ENCODE peak calls at places on chromosome 19, in four cellular contexts. O is uterus, I is stomach, V is A549. S is an unnamed sample.

GRCh38 chr19:44735011-44735410 is 13.5 kb upstream of the BCL3 start:
- DNase-seq in V (peak; percentile 52), I (no peak), O (no peak), S (no peak)

GRCh38 chr19:45098521-45099464 is 5.8 kb downstream of the PPP1R37 start:
- DNase-seq in O (no peak), I (peak; percentile 79), V (no peak), S (no peak)

GRCh38 chr19:13120817-13121216 is 2.8 kb downstream of the NACC1 start:
- DNase-seq in V (no peak), I (no peak), O (no peak), S (no peak)

GRCh38 chr19:35959040-35959967 is 23.1 kb downstream of the LRFN3 start:
- DNase-seq in O (no peak), V (no peak), I (peak; percentile 60), S (no peak)

GRCh38 chr19:39139305-39140194 is 14.0 kb downstream of the PAK4 start:
- DNase-seq in V (no peak), O (no peak), I (no peak), S (peak; percentile 29)

GRCh38 chr19:18833141-18833476 is 1.4 kb downstream of the UPF1 start:
- DNase-seq in V (no peak), I (no peak), O (no peak), S (no peak)

GRCh38 chr19:34595683-34596082 is 81.3 kb downstream of the SCGB2B2 start:
- DNase-seq in O (no peak), I (no peak), V (no peak), S (no peak)

GRCh38 chr19:35935911-35936737 is at the start of gene LRFN3:
- DNase-seq in I (peak; percentile 81), O (peak; percentile 75), V (peak; percentile 88), S (no peak)

GRCh38 chr19:44745386-44745831 is 3.1 kb upstream of the BCL3 start:
- DNase-seq in O (peak; percentile 78), I (peak; percentile 57), V (peak; percentile 95), S (no peak)

DNA sequence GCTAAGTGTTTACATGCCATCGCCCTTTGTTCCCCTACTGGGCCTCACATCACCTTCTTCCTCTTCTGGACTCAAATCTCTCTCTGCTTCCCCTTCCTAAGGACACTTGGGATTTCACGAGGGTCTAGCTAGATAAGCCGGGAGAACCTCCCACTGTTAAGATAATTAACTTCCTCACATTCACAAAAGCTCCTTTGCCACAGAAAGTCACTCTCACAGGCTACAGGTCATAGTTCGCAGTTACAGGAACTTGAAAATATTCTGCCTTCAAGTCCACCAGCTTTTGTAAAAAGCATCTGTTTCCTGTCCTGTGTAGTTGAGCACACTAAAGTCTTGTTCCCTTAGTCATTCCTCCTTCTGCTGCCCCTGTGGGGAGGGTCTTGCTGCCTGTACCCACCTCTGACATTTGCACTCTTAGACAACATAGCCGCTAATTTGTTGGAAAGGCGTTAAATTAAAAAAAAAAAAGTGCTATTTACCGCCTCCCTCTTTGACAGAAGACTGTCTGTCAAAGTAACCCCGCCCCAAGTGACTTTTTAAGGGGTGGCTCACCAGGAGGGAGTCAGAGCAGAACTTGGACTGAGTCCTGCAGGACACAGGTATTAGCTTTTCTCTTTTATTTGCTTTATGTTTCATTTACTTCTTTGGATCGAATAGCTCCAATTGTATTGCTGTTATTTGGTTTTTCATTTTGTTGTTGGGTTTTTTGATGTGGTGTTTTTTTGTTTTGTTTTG is 26.8 kb upstream of the CEACAM21 start:
- DNase-seq in V (no peak), O (no peak), I (peak; percentile 43), S (no peak)
- TF ChIP-seq POLR2A in V (no peak), O (no peak), I (peak; percentile 18), S (no peak)

GRCh38 chr19:1619703-1620102 is 14.4 kb upstream of the UQCR11 start:
- DNase-seq in V (no peak), I (no peak), O (no peak), S (no peak)

GRCh38 chr19:1616875-1617274 is 11.6 kb upstream of the UQCR11 start:
- DNase-seq in O (no peak), V (no peak), I (no peak), S (no peak)

GRCh38 chr19:1616396-1616795 is 11.1 kb upstream of the UQCR11 start:
- DNase-seq in O (no peak), V (no peak), I (no peak), S (no peak)

GRCh38 chr19:1619094-1619439 is 13.8 kb upstream of the UQCR11 start:
- DNase-seq in V (no peak), I (no peak), O (no peak), S (no peak)

DNA sequence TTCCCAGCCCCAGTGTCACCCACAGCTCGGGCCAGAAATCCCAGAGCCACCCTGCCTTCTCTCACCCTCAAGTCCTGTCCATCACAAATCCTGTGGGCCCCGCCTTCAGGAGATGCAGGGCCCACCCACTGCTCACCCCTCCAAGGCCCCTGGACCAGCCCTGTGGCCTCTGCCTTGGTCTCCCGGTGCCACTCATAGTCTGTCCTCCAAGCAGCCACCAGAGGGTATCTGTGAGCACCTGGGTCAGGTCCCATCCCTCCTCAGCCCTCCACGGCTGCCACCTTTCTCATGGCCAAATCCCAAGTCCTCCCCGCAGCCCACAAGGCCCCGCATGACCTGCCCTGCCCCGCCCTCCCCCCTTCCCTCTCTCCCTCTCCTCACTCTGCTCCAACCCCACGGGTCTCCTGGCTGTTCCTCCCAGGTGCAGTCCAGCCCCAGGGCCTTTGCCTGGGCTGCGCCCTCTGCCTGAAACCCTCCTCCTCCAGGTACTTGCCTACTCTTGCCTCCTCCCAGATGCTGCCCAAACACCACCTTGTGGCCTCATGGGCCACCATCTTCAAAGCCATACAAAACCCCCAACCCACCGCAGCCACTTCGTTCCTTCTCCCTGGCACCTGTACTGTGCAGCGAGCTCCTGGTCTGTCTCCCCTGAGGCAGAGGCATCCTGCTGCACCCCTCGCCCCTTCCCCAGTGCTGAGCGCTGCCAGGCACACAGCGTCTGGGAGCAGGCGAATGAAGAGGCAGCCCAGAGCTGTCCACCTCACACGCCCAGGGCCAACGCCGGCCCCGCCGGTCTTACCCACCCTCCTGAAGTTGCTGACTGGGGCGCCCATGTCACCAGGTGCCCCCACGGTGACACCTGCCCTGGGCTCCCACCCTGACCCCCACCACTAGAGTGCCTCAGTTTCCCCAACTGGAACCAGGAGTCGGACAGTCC is 13.2 kb upstream of the UQCR11 start:
- DNase-seq in V (peak; percentile 62), I (peak; percentile 39), O (no peak), S (peak; percentile 44)
- TF ChIP-seq POLR2A in V (no peak), I (no peak), O (no peak), S (no peak)

DNA sequence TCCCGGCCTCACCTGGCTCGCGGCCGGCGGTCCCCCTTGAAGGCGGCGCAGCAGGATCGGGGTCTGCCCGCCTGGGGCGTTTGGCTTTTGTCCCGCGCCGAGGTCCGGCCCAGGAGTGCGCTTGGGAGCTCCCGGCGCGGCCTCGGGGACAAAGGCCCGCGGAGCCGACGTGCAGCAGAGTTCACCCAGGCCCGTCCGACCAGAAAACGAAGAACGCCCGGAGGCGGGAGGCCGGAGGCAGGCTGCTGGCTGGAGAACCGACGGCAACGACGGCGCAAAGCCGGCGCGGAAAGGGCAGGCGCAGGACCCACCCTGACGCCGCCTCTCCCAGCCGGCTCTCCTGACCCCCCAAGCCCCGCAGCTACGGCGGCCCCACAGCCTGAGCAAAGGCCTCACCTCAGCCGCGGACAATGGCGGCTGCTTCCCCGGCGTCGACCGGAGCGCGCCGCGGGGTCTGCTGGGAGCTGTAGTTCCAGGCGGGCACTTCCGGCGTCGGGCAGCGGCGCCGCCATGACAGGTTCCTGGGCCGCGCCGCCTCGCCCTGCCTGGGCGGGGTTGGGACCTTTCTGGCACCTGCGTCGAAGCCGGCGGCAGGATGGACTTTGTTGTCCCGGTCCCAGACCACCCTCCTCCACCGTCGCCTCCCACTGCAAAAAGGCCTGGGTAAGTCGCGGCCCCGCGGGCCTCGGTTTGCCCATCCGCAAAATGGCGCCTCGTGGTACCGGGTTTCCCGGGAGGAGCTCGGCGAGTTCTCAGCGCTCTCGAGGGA is at the start of gene ZNF606:
- DNase-seq in V (peak; percentile 95), O (peak; percentile 79), I (peak; percentile 89), S (peak; percentile 94)
- TF ChIP-seq POLR2A in V (peak; percentile 31), O (peak; percentile 83), I (no peak), S (peak; percentile 71)

GRCh38 chr19:23002690-23003422 is at the start of gene ZNF728:
- DNase-seq in O (peak; percentile 71), V (no peak), I (no peak), S (no peak)
- TF ChIP-seq POLR2A in O (no peak), V (no peak), I (no peak), S (no peak)

GRCh38 chr19:6460099-6460884 is 700 bp upstream of the SLC25A23 start:
- DNase-seq in I (peak; percentile 97), V (peak; percentile 97), O (peak; percentile 96), S (peak; percentile 94)

GRCh38 chr19:6458695-6459355 is 767 bp downstream of the SLC25A23 start:
- DNase-seq in V (no peak), O (no peak), I (peak; percentile 53), S (no peak)

GRCh38 chr19:6457958-6458694 is 1.5 kb downstream of the SLC25A23 start:
- DNase-seq in O (peak; percentile 27), V (no peak), I (no peak), S (no peak)

GRCh38 chr19:6455924-6456323 is 3.7 kb downstream of the SLC25A23 start:
- DNase-seq in V (no peak), I (no peak), O (no peak), S (no peak)

GRCh38 chr19:6459356-6460098 is at the start of gene SLC25A23:
- DNase-seq in V (peak; percentile 76), O (peak; percentile 69), I (peak; percentile 74), S (peak; percentile 41)
- TF ChIP-seq POLR2A in V (no peak), O (peak; percentile 33), I (no peak), S (no peak)

GRCh38 chr19:48720251-48720612 is 707 bp upstream of the MAMSTR start:
- DNase-seq in O (no peak), V (no peak), I (no peak), S (no peak)
- TF ChIP-seq POLR2A in O (no peak), V (no peak), I (no peak), S (no peak)

GRCh38 chr19:54420383-54421168 is 5.3 kb downstream of the TTYH1 start:
- DNase-seq in V (peak; percentile 63), O (no peak), I (no peak), S (no peak)
- TF ChIP-seq POLR2A in V (no peak), O (no peak), I (no peak), S (no peak)